ENCODE peak calls at places on chromosomes 12 and 14, in ten cellular contexts. N is spleen, X is heart right ventricle, F is colonic mucosa, D is left ventricle myocardium inferior, G is right lobe of liver, L is lower lobe of right lung, B is foreskin fibroblast, Z is dorsolateral prefrontal cortex, J is HL-60. R is an unnamed sample.

GRCh38 chr12:18146375-18146774 is 56.4 kb upstream of the RERGL start:
- DNase-seq in N (no peak), X (no peak), F (no peak), D (no peak), G (no peak), L (no peak), B (no peak), Z (no peak), J (peak; percentile 86), R (peak; percentile 14)

GRCh38 chr12:11981174-11981733 is 89.5 kb upstream of the BCL2L14 start:
- DNase-seq in N (no peak), X (no peak), F (no peak), D (no peak), G (no peak), L (no peak), B (no peak), Z (no peak), J (no peak), R (no peak)

GRCh38 chr12:77559400-77560074 is 271.2 kb upstream of the NAV3 start:
- DNase-seq in N (peak; percentile 51), X (no peak), F (no peak), D (no peak), G (no peak), L (no peak), B (no peak), Z (no peak), J (no peak), R (no peak)

GRCh38 chr12:3217683-3218079 is 140.5 kb downstream of the TSPAN9 start:
- DNase-seq in N (no peak), X (no peak), F (no peak), D (no peak), G (no peak), L (no peak), B (no peak), Z (no peak), J (no peak), R (no peak)

GRCh38 chr14:53011053-53011462 is 60.2 kb upstream of the FERMT2 start:
- DNase-seq in N (no peak), X (peak; percentile 61), F (peak; percentile 31), D (peak; percentile 76), G (no peak), L (peak; percentile 48), B (peak; percentile 98), Z (no peak), J (no peak), R (peak; percentile 99)

GRCh38 chr12:13179159-13180074 is 17.1 kb upstream of the EMP1 start:
- DNase-seq in N (peak; percentile 84), X (peak; percentile 46), F (peak; percentile 55), D (peak; percentile 41), G (no peak), L (peak; percentile 66), B (peak; percentile 74), Z (no peak), J (peak; percentile 24), R (peak; percentile 65)

GRCh38 chr14:100406505-100407131 is 83.5 kb downstream of the SLC25A47 start:
- DNase-seq in N (peak; percentile 83), X (no peak), F (peak; percentile 84), D (no peak), G (peak; percentile 47), L (no peak), B (peak; percentile 58), Z (no peak), J (peak; percentile 43), R (peak; percentile 71)

GRCh38 chr12:10753066-10753465 is 29.9 kb upstream of the YBX3 start:
- DNase-seq in N (no peak), X (no peak), F (no peak), D (no peak), G (no peak), L (no peak), B (peak; percentile 53), Z (no peak), J (no peak), R (peak; percentile 77)

GRCh38 chr12:89544730-89545184 is 18.9 kb upstream of the POC1B start:
- DNase-seq in N (peak; percentile 75), X (peak; percentile 49), F (peak; percentile 46), D (peak; percentile 56), G (peak; percentile 63), L (peak; percentile 52), B (peak; percentile 81), Z (peak; percentile 80), J (no peak), R (peak; percentile 39)

DNA sequence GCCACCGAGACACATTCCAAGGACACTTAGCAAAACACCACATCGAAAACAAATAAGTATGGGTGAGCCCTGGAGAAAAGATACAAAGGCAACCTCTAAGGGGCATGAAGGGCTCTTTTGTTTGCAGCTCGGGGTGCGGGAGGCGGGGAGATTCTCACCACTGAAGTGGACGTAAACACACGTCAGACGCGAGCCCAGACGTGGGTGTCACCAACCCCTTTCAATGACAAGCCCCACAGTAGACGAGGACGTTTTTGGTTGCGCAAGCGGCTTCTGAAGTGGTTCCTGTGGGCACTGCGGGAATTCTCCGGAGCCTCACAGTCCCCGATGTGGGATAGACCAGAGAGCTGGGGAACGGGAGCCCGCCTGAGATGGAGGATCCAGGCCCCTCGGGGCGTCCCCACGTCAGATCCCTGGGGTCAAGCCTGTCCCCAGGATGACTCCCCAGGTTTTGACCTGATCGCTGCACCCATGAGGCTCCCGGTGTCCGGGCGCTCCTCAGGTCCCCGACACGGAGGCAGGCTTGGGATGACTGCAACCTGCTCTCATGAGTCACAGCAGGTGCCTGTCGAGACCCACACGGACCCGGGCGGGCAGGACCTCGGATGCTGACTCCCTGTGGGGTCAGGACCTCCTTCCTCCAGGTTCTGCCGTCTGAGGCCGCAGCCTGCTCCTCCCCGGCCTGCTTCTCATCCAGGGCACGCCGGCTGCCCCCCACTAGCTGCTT is 20.3 kb upstream of the ADGRD1 start:
- DNase-seq in N (no peak), X (peak; percentile 41), F (no peak), D (no peak), G (no peak), L (peak; percentile 91), B (no peak), Z (no peak), J (no peak), R (no peak)
- H3K4me3 ChIP-seq in N (no peak overlapping the region), X (no peak overlapping the region), F (no peak overlapping the region), D (peak overlapping the region; percentile 17), G (no peak overlapping the region), L (peak overlapping the region; percentile 27), B (no peak overlapping the region), Z (no peak overlapping the region), J (no peak overlapping the region), R (no peak overlapping the region)

GRCh38 chr14:65864549-65864948 is 452.0 kb downstream of the FUT8 start:
- DNase-seq in N (no peak), X (no peak), F (no peak), D (no peak), G (no peak), L (no peak), B (no peak), Z (no peak), J (no peak), R (no peak)

GRCh38 chr14:65866422-65866821 is 453.9 kb downstream of the FUT8 start:
- DNase-seq in N (no peak), X (no peak), F (no peak), D (no peak), G (no peak), L (no peak), B (peak; percentile 40), Z (no peak), J (no peak), R (peak; percentile 2)

GRCh38 chr14:65864993-65865392 is 452.5 kb downstream of the FUT8 start:
- DNase-seq in N (no peak), X (no peak), F (no peak), D (no peak), G (no peak), L (no peak), B (no peak), Z (no peak), J (no peak), R (no peak)

GRCh38 chr14:65866906-65867305 is 454.4 kb downstream of the FUT8 start:
- DNase-seq in N (no peak), X (no peak), F (peak; percentile 23), D (no peak), G (no peak), L (no peak), B (peak; percentile 34), Z (no peak), J (no peak), R (peak; percentile 2)

DNA sequence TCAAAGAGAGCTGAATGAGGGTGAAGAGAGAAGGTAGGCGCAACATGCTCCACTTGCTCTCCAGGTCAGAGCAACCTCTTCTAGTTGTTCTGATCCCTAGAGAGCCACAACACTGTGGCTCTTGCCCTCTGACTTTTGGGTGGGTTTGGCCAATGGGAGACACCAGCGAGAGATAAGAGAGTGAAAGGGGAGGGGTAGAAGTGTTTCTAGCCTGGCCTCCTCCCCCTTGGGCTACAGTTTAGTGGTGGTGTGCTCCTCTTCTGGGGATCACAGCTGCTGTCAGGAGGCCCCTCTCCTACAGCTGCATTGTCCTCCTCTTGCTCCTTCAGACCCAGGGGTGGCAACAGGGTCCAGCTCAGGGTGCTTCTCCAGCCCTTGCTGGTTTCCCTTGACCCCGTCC is 454.8 kb downstream of the FUT8 start:
- DNase-seq in N (no peak), X (no peak), F (no peak), D (no peak), G (no peak), L (no peak), B (no peak), Z (no peak), J (no peak), R (no peak)
- TF ChIP-seq CTCF in N (no peak), X (no peak), F (no peak), D (no peak), G (no peak), L (no peak), B (no peak), Z (no peak), J (no peak), R (no peak)

DNA sequence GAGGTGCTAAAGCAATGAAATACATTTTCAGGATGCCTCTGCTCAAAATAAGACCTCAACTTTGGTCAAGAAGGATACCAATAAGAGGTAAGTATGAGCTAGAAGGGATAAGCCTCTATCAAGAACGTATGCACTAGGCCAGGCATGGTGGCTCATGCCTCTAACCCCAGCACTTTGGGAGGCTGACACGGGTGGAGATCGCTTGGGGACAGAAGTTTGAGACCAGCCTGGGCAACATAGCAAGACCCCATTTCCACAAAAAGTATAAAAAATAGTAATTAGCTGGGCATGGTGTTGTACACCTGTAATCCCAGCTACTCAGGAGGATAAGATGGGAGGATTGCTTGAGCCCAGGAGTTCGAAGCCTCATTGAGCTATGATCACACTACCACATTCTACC is 94.7 kb downstream of the PRKAB1 start:
- DNase-seq in N (no peak), X (no peak), F (no peak), D (no peak), G (no peak), L (no peak), B (no peak), Z (no peak), J (no peak), R (no peak)
- H3K4me3 ChIP-seq in N (no peak overlapping the region), X (no peak overlapping the region), F (no peak overlapping the region), D (no peak overlapping the region), G (no peak overlapping the region), L (no peak overlapping the region), B (no peak overlapping the region), Z (no peak overlapping the region), J (no peak overlapping the region), R (no peak overlapping the region)

DNA sequence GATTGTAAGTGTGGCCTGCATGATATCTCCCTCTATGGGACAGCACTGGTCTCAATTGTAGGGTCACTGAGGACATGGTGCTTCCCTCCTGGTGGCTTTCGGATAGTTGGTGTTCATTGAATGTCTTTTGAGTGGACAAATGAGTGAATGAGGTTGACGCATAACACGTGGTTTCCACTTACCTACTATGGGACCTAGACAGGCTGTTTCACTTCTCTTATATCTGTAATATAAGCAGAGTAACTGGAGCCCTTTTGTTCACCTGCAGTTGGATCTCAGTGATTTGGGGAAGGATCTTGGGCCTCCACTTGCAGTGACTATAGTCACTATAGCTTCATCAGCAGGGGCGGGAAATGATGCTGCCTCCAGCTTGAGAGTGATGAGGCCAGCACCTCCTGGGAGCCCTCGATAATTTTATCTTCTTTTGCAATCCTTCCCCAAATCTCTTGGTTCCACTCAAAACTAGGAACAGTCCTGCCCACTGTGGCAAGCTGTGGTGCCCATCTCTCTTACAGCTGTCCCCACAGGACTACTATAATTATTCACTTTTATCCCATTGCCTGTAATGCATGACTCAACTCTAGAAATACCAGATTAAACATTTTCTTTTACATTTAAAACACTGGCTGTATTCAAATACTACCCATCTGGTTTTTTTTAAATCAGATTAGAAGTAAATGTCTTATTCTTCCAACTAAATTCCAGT is 242.9 kb downstream of the CHST11 start:
- DNase-seq in N (no peak), X (no peak), F (no peak), D (no peak), G (no peak), L (no peak), B (peak; percentile 38), Z (no peak), J (no peak), R (no peak)
- TF ChIP-seq CTCF in N (no peak), X (no peak), F (no peak), D (peak; percentile 31), G (no peak), L (no peak), B (no peak), Z (no peak), J (no peak), R (no peak)